ENCODE peak calls at places on chromosomes 1 and 21, in six cellular contexts. S, H, Z, O, M and V are unnamed samples.

GRCh38 chr1:174788981-174789380 is 210.8 kb upstream of the CACYBP start:
- DNase-seq in Z (no peak), H (peak; percentile 87), M (peak; percentile 19), S (no peak), O (no peak), V (no peak)

GRCh38 chr1:89802036-89802435 is 18.8 kb upstream of the LRRC8D start:
- DNase-seq in O (no peak), S (no peak), M (no peak), H (no peak), Z (no peak), V (no peak)

GRCh38 chr1:241253491-241253890 is 103.5 kb downstream of the RGS7 start:
- DNase-seq in H (peak; percentile 1), S (no peak), M (no peak), O (no peak), Z (no peak), V (no peak)

GRCh38 chr1:42680921-42681683 is 1.1 kb upstream of the YBX1 start:
- DNase-seq in Z (no peak), S (no peak), M (no peak), H (no peak), O (no peak), V (peak; percentile 64)

GRCh38 chr1:61149010-61149860 is 66.9 kb downstream of the NFIA start:
- DNase-seq in S (no peak), O (no peak), Z (no peak), M (no peak), H (no peak), V (no peak)

GRCh38 chr1:94705755-94706154 is 114.4 kb upstream of the SLC44A3 start:
- DNase-seq in Z (no peak), S (no peak), O (no peak), M (no peak), H (no peak), V (no peak)

GRCh38 chr21:36615274-36615964 is 83.5 kb upstream of the SIM2 start:
- DNase-seq in S (no peak), M (no peak), O (no peak), Z (no peak), H (no peak), V (no peak)

GRCh38 chr1:17643861-17644703 is 104.6 kb downstream of the ARHGEF10L start:
- DNase-seq in Z (no peak), M (no peak), S (no peak), H (no peak), O (no peak), V (no peak)

GRCh38 chr21:38832664-38833063 is 26.9 kb downstream of the ETS2 start:
- DNase-seq in Z (no peak), H (no peak), O (no peak), M (no peak), S (no peak), V (no peak)

GRCh38 chr1:23194119-23194984 is 22.9 kb downstream of the HTR1D start:
- DNase-seq in H (peak; percentile 95), M (peak; percentile 48), S (no peak), O (no peak), Z (no peak), V (no peak)

GRCh38 chr1:162587761-162588260 is 26.3 kb downstream of the UAP1 start:
- DNase-seq in Z (no peak), H (no peak), S (no peak), O (no peak), M (no peak), V (no peak)

GRCh38 chr1:200890818-200891773 is 3.6 kb upstream of the INAVA start:
- DNase-seq in H (peak; percentile 19), Z (no peak), O (no peak), S (no peak), M (no peak), V (no peak)

GRCh38 chr1:243234978-243235657 is 20.0 kb downstream of the CEP170 start:
- DNase-seq in O (no peak), M (no peak), H (peak; percentile 79), S (no peak), Z (no peak), V (no peak)

GRCh38 chr1:236064674-236065508 is at the start of gene NID1:
- DNase-seq in M (peak; percentile 69), Z (peak; percentile 91), H (peak; percentile 79), S (peak; percentile 81), O (peak; percentile 90), V (peak; percentile 47)

GRCh38 chr1:20847619-20848080 is 60.5 kb upstream of the HP1BP3 start:
- DNase-seq in Z (no peak), S (no peak), O (no peak), H (peak; percentile 72), M (no peak), V (no peak)

GRCh38 chr1:226406401-226406881 is 1.5 kb downstream of the PARP1 start:
- DNase-seq in S (no peak), M (peak; percentile 41), H (peak; percentile 41), O (no peak), Z (no peak), V (peak; percentile 51)

GRCh38 chr1:48920741-48921330 is 144.1 kb upstream of the BEND5 start:
- DNase-seq in O (no peak), Z (no peak), M (no peak), H (no peak), S (no peak), V (no peak)

GRCh38 chr1:206784471-206784903 is 12.2 kb upstream of the IL10 start:
- DNase-seq in Z (no peak), S (no peak), M (no peak), O (no peak), H (no peak), V (no peak)

GRCh38 chr1:39625462-39626273 is 13.8 kb downstream of the HEYL start:
- DNase-seq in O (peak; percentile 93), S (peak; percentile 63), M (no peak), Z (peak; percentile 71), H (peak; percentile 53), V (no peak)

GRCh38 chr1:211783266-211783665 is 47.3 kb downstream of the LPGAT1 start:
- DNase-seq in S (no peak), O (no peak), M (no peak), H (no peak), Z (no peak), V (no peak)

GRCh38 chr1:39671793-39672550 is at the start of gene NT5C1A:
- DNase-seq in M (no peak), Z (peak; percentile 35), S (no peak), O (no peak), H (no peak), V (no peak)

DNA sequence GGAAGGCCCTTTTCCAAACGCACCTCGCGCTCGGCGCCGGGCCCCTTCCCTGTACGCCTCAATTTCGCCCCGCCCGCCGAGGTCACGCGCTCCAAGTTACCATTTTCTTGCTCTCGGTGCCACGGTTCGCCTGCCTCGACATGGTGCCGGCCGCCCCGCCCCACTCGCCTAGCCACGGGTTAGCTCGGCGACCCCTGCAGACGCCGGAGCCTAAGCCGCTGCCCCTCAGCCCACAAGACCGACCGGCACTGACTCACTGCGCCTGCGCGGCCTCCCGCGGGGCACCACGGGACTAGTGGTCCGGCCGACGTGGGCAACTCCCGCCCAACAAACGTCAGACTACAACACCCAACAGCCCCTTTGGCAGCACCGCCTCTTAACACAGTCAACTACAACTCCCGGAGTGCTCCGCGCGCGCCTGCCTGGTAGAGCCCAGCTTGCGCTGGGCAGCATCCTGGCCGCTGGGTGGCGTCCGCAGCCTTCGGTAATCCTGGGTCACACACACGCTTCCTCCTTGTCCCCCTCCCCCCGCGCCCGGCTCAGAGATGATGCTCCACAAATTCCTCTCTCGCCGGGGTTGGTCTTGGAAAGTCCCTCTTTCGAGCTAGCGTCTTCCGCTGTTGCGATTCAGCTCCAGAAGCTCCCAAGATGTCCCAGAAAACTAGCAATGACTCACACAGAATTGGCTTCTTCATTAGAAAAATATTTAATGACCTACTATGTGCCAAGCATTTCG is at the start of gene TRAPPC3:
- DNase-seq in O (peak; percentile 100), Z (peak; percentile 100), H (peak; percentile 100), M (peak; percentile 90), S (peak; percentile 99), V (peak; percentile 100)
- TF ChIP-seq POLR2A in O (peak; percentile 78), Z (peak; percentile 86), H (peak; percentile 80), M (peak; percentile 79), S (peak; percentile 77), V (peak; percentile 86)

DNA sequence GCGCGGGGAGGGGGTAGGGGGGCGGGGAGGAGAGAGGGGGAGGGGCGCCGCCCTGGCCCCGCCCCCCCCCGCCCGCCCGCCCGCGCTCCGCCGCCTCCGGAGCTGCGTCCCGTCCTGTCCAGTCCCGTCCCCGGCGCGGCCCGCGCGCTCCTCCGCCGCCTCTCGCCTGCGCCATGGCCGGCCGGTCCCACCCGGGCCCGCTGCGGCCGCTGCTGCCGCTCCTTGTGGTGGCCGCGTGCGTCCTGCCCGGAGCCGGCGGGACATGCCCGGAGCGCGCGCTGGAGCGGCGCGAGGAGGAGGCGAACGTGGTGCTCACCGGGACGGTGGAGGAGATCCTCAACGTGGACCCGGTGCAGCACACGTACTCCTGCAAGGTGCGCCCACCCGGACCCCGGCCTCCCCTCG is at the start of gene AGRN:
- DNase-seq in M (no peak), H (no peak), Z (peak; percentile 69), S (no peak), O (no peak), V (no peak)
- TF ChIP-seq POLR2A in M (peak; percentile 61), H (peak; percentile 27), Z (no peak), S (no peak), O (no peak), V (no peak)

DNA sequence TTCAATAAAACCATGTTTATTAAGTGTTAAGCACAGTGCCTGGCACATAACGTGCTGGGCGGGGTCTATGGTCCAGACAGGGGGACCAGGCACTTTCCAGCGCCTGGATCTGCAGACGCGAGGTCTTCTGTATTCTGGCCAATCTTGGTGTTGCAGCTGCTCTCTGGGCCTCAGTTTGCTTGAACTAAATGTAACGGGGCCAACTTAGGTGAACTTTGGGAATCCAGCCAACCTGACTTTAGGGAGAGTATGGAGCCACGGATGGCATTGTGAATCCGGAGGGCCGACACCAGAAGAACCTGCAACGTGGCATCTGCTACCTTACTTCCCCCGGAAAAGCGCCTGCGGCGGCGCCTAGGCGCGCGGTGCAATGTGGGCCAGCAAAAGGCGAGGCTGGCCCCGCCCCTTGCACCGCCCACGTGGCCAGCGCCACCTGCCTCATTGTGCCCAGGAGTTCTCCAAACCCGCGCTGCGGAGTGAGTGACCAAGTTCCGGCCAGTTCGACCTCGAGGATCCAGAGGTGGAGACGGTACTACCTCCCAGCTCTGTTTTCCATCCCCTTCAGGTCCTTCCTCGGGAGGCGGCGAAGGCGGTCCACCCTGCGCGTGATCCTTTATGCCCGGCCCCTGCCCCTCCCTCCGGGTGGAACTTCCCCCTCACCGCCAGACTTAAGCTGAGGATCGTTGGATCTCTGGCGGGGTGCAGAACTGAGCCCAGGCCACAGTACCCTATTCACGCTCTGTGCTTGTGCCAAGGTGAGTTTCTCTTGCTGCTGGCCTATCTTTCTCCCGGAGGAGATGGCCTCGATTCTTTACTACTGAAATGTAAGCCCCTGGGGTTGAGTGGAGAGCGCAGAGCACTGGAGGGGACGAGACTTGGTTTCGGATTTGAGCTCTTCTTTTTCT is at the start of gene AKR1A1:
- DNase-seq in H (peak; percentile 78), S (peak; percentile 74), Z (peak; percentile 88), O (peak; percentile 81), M (peak; percentile 82), V (peak; percentile 87)
- TF ChIP-seq POLR2A in H (peak; percentile 61), S (no peak), Z (peak; percentile 63), O (peak; percentile 29), M (peak; percentile 73), V (peak; percentile 87)

DNA sequence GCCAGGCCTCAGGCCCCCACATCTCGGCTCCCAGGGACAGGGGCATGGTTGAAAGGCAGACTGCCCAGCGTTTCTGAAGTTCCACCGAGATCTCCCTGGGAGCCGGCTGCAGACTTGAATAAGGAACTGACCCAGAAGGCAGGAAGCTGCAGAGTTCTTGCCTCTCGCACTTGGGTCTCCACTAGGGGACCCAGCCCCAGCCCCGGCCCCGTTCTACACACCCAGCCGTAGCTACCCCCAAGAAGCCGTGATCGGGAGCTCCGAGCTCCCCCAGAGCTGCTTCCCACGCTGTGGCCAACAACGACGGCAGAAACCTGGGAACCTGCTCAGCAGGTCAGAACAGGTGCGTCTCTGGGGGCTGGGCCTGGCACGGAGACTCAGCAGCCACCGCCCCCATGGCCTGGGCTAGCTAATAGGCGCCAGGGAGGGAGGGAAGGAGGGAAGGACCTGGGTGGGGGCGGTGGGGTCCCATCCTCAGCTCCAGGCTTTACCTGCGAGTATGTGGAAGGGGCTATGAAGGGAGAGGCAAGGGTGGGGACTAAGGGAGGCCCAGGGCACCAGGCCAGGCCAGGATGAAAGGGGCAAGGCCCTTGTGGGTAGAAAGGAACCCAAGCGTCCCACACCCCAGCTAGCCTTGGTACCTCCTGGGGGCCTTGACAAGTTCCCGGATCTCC is at the start of gene NECTIN4:
- DNase-seq in H (no peak), Z (no peak), S (no peak), M (no peak), O (no peak), V (no peak)
- TF ChIP-seq POLR2A in H (no peak), Z (no peak), S (no peak), M (no peak), O (no peak), V (no peak)